ENCODE peak calls at places on chromosomes 3 and 15, in seven cellular contexts. F, Y, H, B, K, W and A are unnamed samples. For H3K36me3, the result is how much of the 10 kb centered on the place peaks cover.

GRCh38 chr3:146218880-146219866 is 31.7 kb downstream of the PLSCR4 start:
- DNase-seq in F (peak), W (no peak), B (no peak), K (no peak), Y (no peak), H (peak), A (peak)

GRCh38 chr3:139225551-139225950 is 118.3 kb upstream of the MRPS22 start:
- DNase-seq in W (no peak), H (no peak), K (no peak), F (peak), Y (no peak), B (peak), A (no peak)

GRCh38 chr3:135170732-135171131 is 375.7 kb downstream of the EPHB1 start:
- DNase-seq in W (no peak), B (no peak), K (no peak), F (no peak), Y (no peak), H (no peak), A (no peak)

GRCh38 chr3:5095879-5096278 is 26.2 kb upstream of the ARL8B start:
- DNase-seq in W (peak), K (peak), Y (no peak), B (no peak), H (peak), F (no peak), A (peak)

GRCh38 chr3:2853627-2854026 is 256.5 kb downstream of the IL5RA start:
- DNase-seq in Y (no peak), F (no peak), K (no peak), H (no peak), B (no peak), W (no peak), A (no peak)

GRCh38 chr3:126891141-126891540 is 91.8 kb upstream of the PLXNA1 start:
- DNase-seq in W (no peak), B (no peak), K (no peak), H (no peak), Y (no peak), F (no peak), A (no peak)

GRCh38 chr15:68375716-68376220 is 56.2 kb downstream of the ITGA11 start:
- DNase-seq in H (no peak), B (no peak), Y (no peak), K (no peak), F (no peak), W (no peak), A (no peak)

GRCh38 chr15:70475921-70476320 is 287.4 kb downstream of the UACA start:
- DNase-seq in B (no peak), K (no peak), F (no peak), W (no peak), Y (no peak), H (no peak), A (no peak)

GRCh38 chr3:182212479-182213076 is 500.9 kb downstream of the SOX2 start:
- DNase-seq in F (peak), W (peak), H (peak), K (peak), Y (no peak), B (peak), A (peak)

GRCh38 chr3:46892285-46893145 is 15.0 kb downstream of the PTH1R start:
- DNase-seq in H (peak), B (peak), K (peak), Y (peak), F (peak), W (peak), A (peak)

GRCh38 chr15:92819312-92820232 is 80.6 kb upstream of the CHD2 start:
- DNase-seq in K (no peak), B (no peak), Y (no peak), F (peak), W (no peak), H (no peak), A (no peak)

GRCh38 chr15:75918135-75918534 is 14.5 kb downstream of the FBXO22 start:
- DNase-seq in K (no peak), H (no peak), Y (no peak), W (no peak), B (no peak), F (no peak), A (no peak)

GRCh38 chr3:53166781-53167291 is 5.8 kb downstream of the PRKCD start:
- DNase-seq in B (peak), K (no peak), W (peak), F (peak), Y (no peak), H (no peak), A (peak)

GRCh38 chr3:111534701-111535100 is 7.3 kb upstream of the CD96 start:
- DNase-seq in B (no peak), W (no peak), K (no peak), Y (no peak), H (no peak), F (peak), A (peak)

GRCh38 chr15:72086010-72086697 is 31.8 kb downstream of the MYO9A start:
- DNase-seq in W (no peak), B (no peak), F (peak), Y (no peak), K (no peak), H (no peak), A (no peak)

GRCh38 chr3:39812537-39812936 is 3.1 kb downstream of the MYRIP start:
- DNase-seq in H (peak), K (peak), Y (no peak), W (no peak), F (no peak), B (no peak), A (no peak)

GRCh38 chr15:80072285-80072684 is 12.8 kb downstream of the ZFAND6 start:
- DNase-seq in Y (no peak), K (no peak), W (no peak), H (peak), F (peak), B (peak), A (peak)

DNA sequence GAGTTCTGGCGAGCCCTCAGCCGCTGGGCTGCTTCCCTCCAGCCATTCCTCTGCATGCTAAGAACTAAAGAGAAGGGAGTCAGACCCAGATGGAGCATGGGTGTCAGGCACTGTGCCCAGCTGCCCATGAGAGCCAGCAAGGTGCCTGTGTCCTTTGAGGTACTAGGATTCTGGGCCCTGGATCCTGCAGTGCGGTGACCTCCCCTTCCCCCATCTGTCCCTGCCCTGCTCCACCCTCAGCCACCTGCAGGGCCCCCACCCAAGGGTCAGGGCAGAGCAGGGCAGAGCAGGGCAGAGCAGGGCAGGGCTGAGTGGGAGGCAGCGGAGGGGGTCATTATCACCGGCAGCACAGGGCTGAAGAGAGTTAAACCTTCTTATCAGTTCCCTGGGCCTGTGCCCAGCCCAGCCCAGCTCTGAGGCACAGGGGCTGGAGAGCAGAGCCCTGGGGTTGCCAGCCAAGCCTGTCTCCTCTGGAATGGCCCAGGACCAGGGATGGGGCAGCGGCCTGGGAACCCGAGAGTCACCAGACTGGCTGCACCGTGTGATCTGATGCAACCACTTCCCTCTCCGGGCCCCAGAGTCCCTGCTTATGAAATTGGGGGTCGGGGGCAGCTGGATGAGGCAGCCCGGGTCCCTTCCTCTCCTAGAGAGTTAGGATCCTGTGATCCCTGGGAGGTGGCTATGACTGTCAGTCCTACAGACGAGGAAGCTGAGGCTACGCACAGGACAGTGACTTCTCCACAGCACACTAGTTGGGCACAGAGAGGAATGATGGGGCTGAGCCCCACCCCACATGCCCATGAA is 17.3 kb downstream of the ZDHHC19 start:
- DNase-seq in Y (peak), W (peak), B (peak), F (no peak), H (peak), K (no peak), A (no peak)
- H3K27ac ChIP-seq in Y (no peak), W (peak), B (peak), F (no peak), H (no peak), K (no peak), A (no peak)

DNA sequence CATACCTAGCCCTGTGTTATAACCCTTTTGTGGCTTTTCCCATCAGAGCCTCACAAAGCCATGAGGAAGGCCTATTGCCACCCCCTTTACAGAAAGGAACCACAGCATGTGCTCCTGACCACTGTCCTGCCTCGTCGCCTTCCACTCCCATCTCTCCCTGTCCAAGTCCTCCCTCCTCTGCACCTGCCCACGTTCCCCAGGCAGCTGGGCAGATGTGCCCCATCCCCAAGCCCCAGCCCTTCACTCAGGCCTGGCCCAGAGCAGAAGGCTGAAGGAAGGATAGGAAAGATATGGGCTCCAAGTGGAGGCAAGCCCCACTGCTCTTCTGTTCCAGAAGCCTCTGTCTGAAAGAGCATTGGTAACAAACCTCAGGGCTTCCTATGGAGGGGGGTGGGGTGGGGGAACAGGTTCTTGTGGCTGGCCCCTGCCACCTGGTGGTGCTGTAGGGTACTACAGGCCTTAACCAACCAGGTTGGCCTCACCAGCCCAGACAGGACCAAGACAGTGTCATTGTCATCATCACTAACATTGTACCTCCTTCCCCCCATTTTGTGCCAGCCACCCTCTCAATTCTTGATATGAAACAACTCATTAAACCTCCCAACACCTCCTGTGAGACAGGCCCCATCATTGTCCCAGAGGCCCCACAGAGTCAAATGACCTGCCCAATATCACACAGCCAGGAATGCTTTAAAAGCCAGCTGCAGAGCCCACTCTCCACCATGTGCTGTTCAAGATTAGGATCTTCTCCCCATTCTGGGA is 10.0 kb downstream of the POC1A start:
- DNase-seq in B (peak), Y (peak), W (peak), F (peak), K (peak), H (peak), A (peak)
- H3K36me3 ChIP-seq in B (under half), Y (under half), W (under half), F (under half), K (under half), H (under half), A (under half)

GRCh38 chr3:117696871-117697270 is 987.3 kb downstream of the TUSC7 start:
- DNase-seq in Y (no peak), W (no peak), F (no peak), B (no peak), K (peak), H (no peak), A (no peak)
- H3K27ac ChIP-seq in Y (no peak), W (no peak), F (no peak), B (no peak), K (no peak), H (no peak), A (no peak)

GRCh38 chr3:14948609-14949038 is 1.2 kb downstream of the NR2C2 start:
- DNase-seq in F (no peak), B (no peak), K (no peak), H (no peak), W (no peak), Y (no peak), A (no peak)
- H3K36me3 ChIP-seq in F (under half), B (under half), K (under half), H (under half), W (under half), Y (under half), A (under half)

GRCh38 chr15:98612490-98613110 is 35.7 kb upstream of the IGF1R start:
- DNase-seq in Y (no peak), F (no peak), K (no peak), W (no peak), B (no peak), H (no peak), A (no peak)

GRCh38 chr15:98604983-98605382 is 43.4 kb upstream of the IGF1R start:
- DNase-seq in B (no peak), Y (peak), H (no peak), K (no peak), W (no peak), F (no peak), A (no peak)

GRCh38 chr15:98611031-98611430 is 37.3 kb upstream of the IGF1R start:
- DNase-seq in Y (no peak), F (no peak), B (no peak), H (no peak), W (no peak), K (no peak), A (no peak)

GRCh38 chr15:98611808-98612207 is 36.5 kb upstream of the IGF1R start:
- DNase-seq in W (no peak), F (no peak), Y (no peak), B (no peak), K (peak), H (no peak), A (no peak)

GRCh38 chr15:98609144-98609852 is 39.0 kb upstream of the IGF1R start:
- DNase-seq in K (peak), F (peak), H (no peak), W (no peak), Y (no peak), B (no peak), A (peak)
- H3K27ac ChIP-seq in K (no peak), F (no peak), H (no peak), W (no peak), Y (no peak), B (no peak), A (no peak)

GRCh38 chr15:48500595-48500994 is 144.9 kb downstream of the FBN1 start:
- DNase-seq in B (no peak), W (no peak), F (no peak), Y (no peak), K (no peak), H (no peak), A (no peak)
- H3K36me3 ChIP-seq in B (under half), W (under half), F (under half), Y (under half), K (under half), H (under half), A (half or more)

GRCh38 chr3:56795807-56796185 is 6.0 kb downstream of the ARHGEF3 start:
- DNase-seq in Y (no peak), F (no peak), H (no peak), B (no peak), W (no peak), K (peak), A (no peak)
- H3K27ac ChIP-seq in Y (peak), F (no peak), H (peak), B (peak), W (peak), K (no peak), A (no peak)